ENCODE peak calls at places on chromosomes 7 and 10, in six cellular contexts. One of them, this sample, is unnamed.

GRCh38 chr7:26636808-26637207 is 227.6 kb downstream of the SKAP2 start:
- DNase-seq in GM23248: no peak
- DNase-seq in OCI-LY7: no peak
- DNase-seq in GM23338: no peak
- DNase-seq in MM.1S: no peak
- DNase-seq in Karpas-422: no peak
- DNase-seq in this sample: no peak

GRCh38 chr10:30986027-30986672 is 45.5 kb downstream of the ZNF438 start:
- DNase-seq in GM23248: peak; percentile 63
- DNase-seq in OCI-LY7: no peak
- DNase-seq in GM23338: no peak
- DNase-seq in MM.1S: no peak
- DNase-seq in Karpas-422: no peak
- DNase-seq in this sample: no peak

GRCh38 chr7:48760528-48761265 is 163.7 kb upstream of the CDC14C start:
- DNase-seq in GM23248: peak; percentile 1
- DNase-seq in OCI-LY7: no peak
- DNase-seq in GM23338: no peak
- DNase-seq in MM.1S: no peak
- DNase-seq in Karpas-422: no peak
- DNase-seq in this sample: no peak

GRCh38 chr7:85730016-85730415 is 543.2 kb upstream of the SEMA3D start:
- DNase-seq in GM23248: peak; percentile 51
- DNase-seq in OCI-LY7: no peak
- DNase-seq in GM23338: no peak
- DNase-seq in MM.1S: no peak
- DNase-seq in Karpas-422: no peak
- DNase-seq in this sample: no peak

GRCh38 chr10:121942749-121943148 is 14.9 kb upstream of the ATE1 start:
- DNase-seq in GM23248: peak; percentile 85
- DNase-seq in OCI-LY7: no peak
- DNase-seq in GM23338: no peak
- DNase-seq in MM.1S: no peak
- DNase-seq in Karpas-422: no peak
- DNase-seq in this sample: peak; percentile 17

GRCh38 chr7:116552616-116553015 is 27.8 kb downstream of the CAV1 start:
- DNase-seq in GM23248: peak; percentile 54
- DNase-seq in OCI-LY7: no peak
- DNase-seq in GM23338: no peak
- DNase-seq in MM.1S: no peak
- DNase-seq in Karpas-422: no peak
- DNase-seq in this sample: no peak

GRCh38 chr10:59561397-59562121 is 148.1 kb downstream of the SLC16A9 start:
- DNase-seq in GM23248: peak; percentile 79
- DNase-seq in OCI-LY7: no peak
- DNase-seq in GM23338: no peak
- DNase-seq in MM.1S: no peak
- DNase-seq in Karpas-422: no peak
- DNase-seq in this sample: no peak

GRCh38 chr7:139914861-139915300 is 85.8 kb downstream of the TBXAS1 start:
- DNase-seq in GM23248: no peak
- DNase-seq in OCI-LY7: no peak
- DNase-seq in GM23338: no peak
- DNase-seq in MM.1S: no peak
- DNase-seq in Karpas-422: no peak
- DNase-seq in this sample: no peak

GRCh38 chr7:116528008-116528789 is 3.4 kb downstream of the CAV1 start:
- DNase-seq in GM23248: peak; percentile 98
- DNase-seq in OCI-LY7: no peak
- DNase-seq in GM23338: no peak
- DNase-seq in MM.1S: peak; percentile 27
- DNase-seq in Karpas-422: no peak
- DNase-seq in this sample: peak; percentile 73

GRCh38 chr7:44802418-44803025 is 6.0 kb downstream of the PPIA start:
- DNase-seq in GM23248: no peak
- DNase-seq in OCI-LY7: no peak
- DNase-seq in GM23338: no peak
- DNase-seq in MM.1S: no peak
- DNase-seq in Karpas-422: no peak
- DNase-seq in this sample: no peak

GRCh38 chr10:112139176-112139575 is 44.4 kb downstream of the GPAM start:
- DNase-seq in GM23248: no peak
- DNase-seq in OCI-LY7: no peak
- DNase-seq in GM23338: no peak
- DNase-seq in MM.1S: no peak
- DNase-seq in Karpas-422: no peak
- DNase-seq in this sample: no peak
- H3K9me2 ChIP-seq in GM23248: no peaks in the 10 kb centered on the region
- H3K9me2 ChIP-seq in OCI-LY7: no peaks in the 10 kb centered on the region
- H3K9me2 ChIP-seq in GM23338: no peaks in the 10 kb centered on the region
- H3K9me2 ChIP-seq in MM.1S: no peaks in the 10 kb centered on the region
- H3K9me2 ChIP-seq in Karpas-422: no peaks in the 10 kb centered on the region
- H3K9me2 ChIP-seq in this sample: no peaks in the 10 kb centered on the region

GRCh38 chr7:112084506-112084905 is 121.7 kb downstream of the DOCK4 start:
- DNase-seq in GM23248: peak; percentile 23
- DNase-seq in OCI-LY7: no peak
- DNase-seq in GM23338: no peak
- DNase-seq in MM.1S: peak; percentile 92
- DNase-seq in Karpas-422: no peak
- DNase-seq in this sample: no peak
- H2AFZ ChIP-seq in GM23248: peak overlapping the region; percentile 34
- H2AFZ ChIP-seq in OCI-LY7: no peak overlapping the region
- H2AFZ ChIP-seq in GM23338: no peak overlapping the region
- H2AFZ ChIP-seq in MM.1S: peak overlapping the region; percentile 3
- H2AFZ ChIP-seq in Karpas-422: no peak overlapping the region
- H2AFZ ChIP-seq in this sample: no peak overlapping the region

GRCh38 chr7:111729483-111729882 is 167.2 kb upstream of the IMMP2L start:
- DNase-seq in GM23248: no peak
- DNase-seq in OCI-LY7: no peak
- DNase-seq in GM23338: peak; percentile 71
- DNase-seq in MM.1S: no peak
- DNase-seq in Karpas-422: no peak
- DNase-seq in this sample: no peak

GRCh38 chr7:111727905-111728634 is 165.8 kb upstream of the IMMP2L start:
- DNase-seq in GM23248: no peak
- DNase-seq in OCI-LY7: no peak
- DNase-seq in GM23338: peak; percentile 65
- DNase-seq in MM.1S: no peak
- DNase-seq in Karpas-422: no peak
- DNase-seq in this sample: no peak

GRCh38 chr7:111732923-111733322 is 170.6 kb upstream of the IMMP2L start:
- DNase-seq in GM23248: no peak
- DNase-seq in OCI-LY7: no peak
- DNase-seq in GM23338: no peak
- DNase-seq in MM.1S: no peak
- DNase-seq in Karpas-422: no peak
- DNase-seq in this sample: no peak

GRCh38 chr7:111730476-111731300 is 168.4 kb upstream of the IMMP2L start:
- DNase-seq in GM23248: peak; percentile 51
- DNase-seq in OCI-LY7: peak; percentile 43
- DNase-seq in GM23338: peak; percentile 65
- DNase-seq in MM.1S: peak; percentile 29
- DNase-seq in Karpas-422: peak; percentile 79
- DNase-seq in this sample: peak; percentile 14

GRCh38 chr7:111728635-111728995 is 166.3 kb upstream of the IMMP2L start:
- DNase-seq in GM23248: no peak
- DNase-seq in OCI-LY7: no peak
- DNase-seq in GM23338: no peak
- DNase-seq in MM.1S: no peak
- DNase-seq in Karpas-422: no peak
- DNase-seq in this sample: no peak
- H3K4me2 ChIP-seq in GM23248: no peak overlapping the region
- H3K4me2 ChIP-seq in OCI-LY7: no peak overlapping the region
- H3K4me2 ChIP-seq in GM23338: peak overlapping the region; percentile 50
- H3K4me2 ChIP-seq in MM.1S: no peak overlapping the region
- H3K4me2 ChIP-seq in Karpas-422: no peak overlapping the region
- H3K4me2 ChIP-seq in this sample: no peak overlapping the region

GRCh38 chr7:129525225-129525862 is 23.0 kb downstream of the SMKR1 start:
- DNase-seq in GM23248: no peak
- DNase-seq in OCI-LY7: no peak
- DNase-seq in GM23338: no peak
- DNase-seq in MM.1S: no peak
- DNase-seq in Karpas-422: no peak
- DNase-seq in this sample: no peak

GRCh38 chr7:129522088-129522970 is 20.0 kb downstream of the SMKR1 start:
- DNase-seq in GM23248: peak; percentile 55
- DNase-seq in OCI-LY7: no peak
- DNase-seq in GM23338: peak; percentile 73
- DNase-seq in MM.1S: no peak
- DNase-seq in Karpas-422: no peak
- DNase-seq in this sample: peak; percentile 23

GRCh38 chr7:129517931-129518330 is 15.6 kb downstream of the SMKR1 start:
- DNase-seq in GM23248: peak; percentile 14
- DNase-seq in OCI-LY7: no peak
- DNase-seq in GM23338: no peak
- DNase-seq in MM.1S: no peak
- DNase-seq in Karpas-422: no peak
- DNase-seq in this sample: no peak

GRCh38 chr7:129519464-129519863 is 17.1 kb downstream of the SMKR1 start:
- DNase-seq in GM23248: no peak
- DNase-seq in OCI-LY7: no peak
- DNase-seq in GM23338: no peak
- DNase-seq in MM.1S: no peak
- DNase-seq in Karpas-422: no peak
- DNase-seq in this sample: no peak

DNA sequence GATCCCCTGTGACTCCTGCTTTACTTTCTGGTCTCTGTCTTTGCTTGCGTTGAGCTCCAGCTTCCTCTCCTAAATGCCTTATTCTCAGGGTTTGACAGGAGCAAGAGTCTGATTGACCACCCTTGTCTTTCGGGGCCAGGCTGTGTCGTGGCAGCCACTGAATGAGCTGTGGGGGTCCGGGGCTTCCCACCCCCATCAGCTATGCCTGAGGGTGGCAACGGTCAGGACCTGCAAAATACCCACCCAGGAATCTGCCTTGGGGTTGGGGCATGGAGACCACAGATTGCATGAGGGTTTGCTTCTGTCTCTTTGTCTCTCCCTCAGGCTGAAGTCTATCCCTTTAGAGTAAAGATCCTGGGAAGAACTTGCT is 20.6 kb downstream of the SMKR1 start:
- DNase-seq in GM23248: no peak
- DNase-seq in OCI-LY7: no peak
- DNase-seq in GM23338: no peak
- DNase-seq in MM.1S: no peak
- DNase-seq in Karpas-422: no peak
- DNase-seq in this sample: no peak
- H3K9me2 ChIP-seq in GM23248: no peaks in the 10 kb centered on the region
- H3K9me2 ChIP-seq in OCI-LY7: no peaks in the 10 kb centered on the region
- H3K9me2 ChIP-seq in GM23338: no peaks in the 10 kb centered on the region
- H3K9me2 ChIP-seq in MM.1S: no peaks in the 10 kb centered on the region
- H3K9me2 ChIP-seq in Karpas-422: no peaks in the 10 kb centered on the region
- H3K9me2 ChIP-seq in this sample: no peaks in the 10 kb centered on the region